ENCODE peak calls at places on chromosomes 16 and 17, in five cellular contexts. C is GM23248, B is SK-N-SH, X is A549, G is astrocyte of the spinal cord. P is an unnamed sample.

GRCh38 chr16:86484240-86484639 is 26.1 kb upstream of the FOXF1 start:
- DNase-seq in C (no peak), B (no peak), X (no peak), G (no peak), P (no peak)

GRCh38 chr17:61259360-61259759 is 140.3 kb upstream of the TBX2 start:
- DNase-seq in C (no peak), B (no peak), X (no peak), G (no peak), P (no peak)

GRCh38 chr16:51180719-51181494 is 29.8 kb upstream of the SALL1 start:
- DNase-seq in C (no peak), B (no peak), X (no peak), G (no peak), P (no peak)

GRCh38 chr17:29572691-29573557 is 4.4 kb downstream of the TP53I13 start:
- DNase-seq in C (peak), B (peak), X (no peak), G (peak), P (peak)

GRCh38 chr16:14576532-14576931 is 53.5 kb downstream of the PARN start:
- DNase-seq in C (no peak), B (no peak), X (no peak), G (no peak), P (no peak)

GRCh38 chr16:87874639-87875472 is 5.5 kb upstream of the SLC7A5 start:
- DNase-seq in C (no peak), B (no peak), X (no peak), G (no peak), P (peak)

GRCh38 chr17:4642286-4642685 is 808 bp upstream of the ALOX15 start:
- DNase-seq in C (no peak), B (no peak), X (peak), G (no peak), P (no peak)

GRCh38 chr17:7894866-7895265 is 6.3 kb downstream of the CHD3 start:
- DNase-seq in C (no peak), B (no peak), X (no peak), G (no peak), P (no peak)

GRCh38 chr17:15255713-15256454 is 9.2 kb downstream of the PMP22 start:
- DNase-seq in C (peak), B (no peak), X (no peak), G (no peak), P (no peak)

GRCh38 chr16:12208341-12209035 is 232.0 kb downstream of the SNX29 start:
- DNase-seq in C (peak), B (no peak), X (no peak), G (no peak), P (no peak)

GRCh38 chr16:28596115-28596630 is 677 bp downstream of the SULT1A2 start:
- DNase-seq in C (peak), B (no peak), X (no peak), G (no peak), P (no peak)

GRCh38 chr17:19657182-19657581 is 8.6 kb downstream of the ALDH3A2 start:
- DNase-seq in C (no peak), B (no peak), X (no peak), G (no peak), P (no peak)

GRCh38 chr17:6507535-6507934 is 48.8 kb downstream of the PITPNM3 start:
- DNase-seq in C (peak), B (no peak), X (peak), G (peak), P (no peak)

GRCh38 chr17:50661795-50662391 is 27.2 kb downstream of the ABCC3 start:
- DNase-seq in C (peak), B (peak), X (peak), G (peak), P (peak)

GRCh38 chr17:73757324-73757942 is 113.2 kb upstream of the SDK2 start:
- DNase-seq in C (no peak), B (no peak), X (no peak), G (no peak), P (no peak)

GRCh38 chr17:81513669-81514484 is 1.3 kb upstream of the ACTG1 start:
- DNase-seq in C (peak), B (no peak), X (peak), G (peak), P (peak)

GRCh38 chr17:43713494-43714162 is 45.0 kb downstream of the SOST start:
- DNase-seq in C (peak), B (peak), X (peak), G (no peak), P (peak)

GRCh38 chr17:17732444-17732843 is 51.2 kb downstream of the RAI1 start:
- DNase-seq in C (no peak), B (no peak), X (no peak), G (no peak), P (no peak)

GRCh38 chr17:8337802-8338744 is 1.6 kb upstream of the ODF4 start:
- DNase-seq in C (peak), B (no peak), X (no peak), G (no peak), P (peak)

DNA sequence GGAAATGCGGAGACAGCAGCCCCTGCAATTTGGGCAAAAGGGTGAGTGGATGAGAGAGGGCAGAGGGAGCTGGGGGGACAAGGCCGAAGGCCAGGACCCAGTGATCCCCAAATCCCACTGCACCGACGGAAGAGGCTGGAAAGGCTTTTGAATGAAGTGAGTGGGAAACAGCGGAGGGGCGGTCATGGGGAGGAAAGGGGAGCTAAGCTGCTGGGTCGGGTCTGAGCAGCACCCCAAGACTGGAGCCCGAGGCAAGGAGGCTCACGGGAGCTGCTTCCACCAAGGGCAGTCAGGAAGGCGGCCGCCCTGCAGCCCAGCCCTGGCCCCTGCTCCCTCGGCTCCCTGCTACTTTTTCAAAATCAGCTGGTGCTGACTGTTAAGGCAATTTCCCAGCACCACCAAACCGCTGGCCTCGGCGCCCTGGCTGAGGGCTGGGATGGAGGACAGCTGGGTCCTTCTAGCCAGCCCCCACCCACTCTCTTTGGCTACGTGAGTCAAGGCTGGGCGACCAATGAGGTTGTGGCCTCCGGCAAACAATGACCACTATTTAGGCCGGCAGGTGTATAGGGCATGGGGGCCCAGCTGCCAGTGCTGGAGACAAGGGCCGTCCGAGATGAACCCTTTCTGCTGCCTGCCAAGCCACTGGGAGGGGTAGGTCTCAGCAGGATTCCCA is 509 bp downstream of the SERPINF1 start:
- DNase-seq in C (peak), B (peak), X (no peak), G (peak), P (peak)
- H3K4me3 ChIP-seq in C (peak), B (peak), X (no peak), G (peak), P (peak)

DNA sequence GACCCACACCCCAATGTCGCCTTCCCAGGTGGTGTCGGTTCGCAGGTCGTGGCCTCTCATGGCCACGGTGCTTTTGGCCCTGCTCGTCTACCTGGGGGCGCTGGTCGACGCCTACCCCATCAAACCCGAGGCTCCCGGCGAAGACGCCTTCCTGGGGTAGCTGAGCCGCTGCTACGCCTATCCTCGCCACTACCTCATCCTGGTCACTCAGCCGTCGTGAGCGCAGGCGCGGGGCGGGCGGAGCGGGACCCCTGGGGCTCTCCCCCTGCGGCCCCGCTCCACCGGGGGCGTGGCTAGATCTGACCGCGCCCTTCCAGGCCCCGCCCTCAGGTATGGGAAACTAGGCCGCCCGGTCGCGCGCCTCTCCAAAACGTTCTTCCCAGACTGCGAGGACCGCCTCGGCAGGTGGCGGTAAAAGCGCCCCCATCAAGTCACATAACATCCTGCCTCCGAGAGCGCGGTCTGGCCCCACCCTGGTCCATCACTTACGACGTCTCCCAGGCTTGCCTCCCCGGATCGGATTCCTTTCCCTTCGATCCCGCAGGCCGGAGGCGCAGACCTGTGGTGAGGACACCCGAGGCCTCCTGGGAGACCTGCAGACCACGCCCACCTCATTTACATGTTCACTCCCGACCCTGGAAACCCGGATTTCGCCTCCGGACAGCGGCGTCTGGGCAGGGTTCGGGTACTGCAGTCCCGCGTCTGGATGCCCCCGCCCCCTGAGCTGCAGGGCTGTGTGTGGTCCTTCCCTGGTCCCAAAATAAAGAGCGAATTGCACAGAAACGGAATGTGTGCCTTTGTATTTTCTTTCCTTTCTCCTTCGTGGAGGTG is 91.5 kb upstream of the TMEM97 start:
- DNase-seq in C (peak), B (peak), X (peak), G (peak), P (peak)
- H3K4me3 ChIP-seq in C (peak), B (peak), X (peak), G (peak), P (peak)

GRCh38 chr16:85234310-85235235 is 122.3 kb upstream of the CIBAR2 start:
- DNase-seq in C (peak), B (peak), X (peak), G (peak), P (peak)
- H3K4me3 ChIP-seq in C (peak), B (peak), X (peak), G (peak), P (peak)

DNA sequence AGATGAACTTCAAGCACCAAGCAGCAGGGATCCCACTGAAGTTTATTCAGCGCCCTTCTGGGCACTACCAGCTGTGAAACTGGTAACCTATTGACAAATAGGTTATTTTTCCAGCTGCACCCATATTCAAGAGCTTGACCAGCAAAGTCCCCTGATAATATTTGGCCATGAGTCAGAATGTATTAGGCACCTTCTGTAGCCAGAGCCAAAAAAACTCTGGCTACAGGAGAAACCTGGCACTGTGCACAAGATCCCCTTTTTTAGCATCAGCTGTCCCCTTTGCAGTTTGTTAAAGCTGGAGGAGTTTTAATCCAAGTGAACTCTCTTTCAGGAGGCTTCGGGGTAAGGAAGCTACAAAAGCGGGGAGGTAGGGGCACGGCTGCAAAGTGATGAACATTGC is 60.2 kb downstream of the GRIN2A start:
- DNase-seq in C (no peak), B (no peak), X (no peak), G (peak), P (no peak)
- H3K4me3 ChIP-seq in C (no peak), B (no peak), X (no peak), G (no peak), P (no peak)

GRCh38 chr17:49494937-49495841 is at the start of gene NGFR:
- DNase-seq in C (peak), B (peak), X (peak), G (no peak), P (peak)
- H3K4me3 ChIP-seq in C (peak), B (peak), X (peak), G (no peak), P (peak)

DNA sequence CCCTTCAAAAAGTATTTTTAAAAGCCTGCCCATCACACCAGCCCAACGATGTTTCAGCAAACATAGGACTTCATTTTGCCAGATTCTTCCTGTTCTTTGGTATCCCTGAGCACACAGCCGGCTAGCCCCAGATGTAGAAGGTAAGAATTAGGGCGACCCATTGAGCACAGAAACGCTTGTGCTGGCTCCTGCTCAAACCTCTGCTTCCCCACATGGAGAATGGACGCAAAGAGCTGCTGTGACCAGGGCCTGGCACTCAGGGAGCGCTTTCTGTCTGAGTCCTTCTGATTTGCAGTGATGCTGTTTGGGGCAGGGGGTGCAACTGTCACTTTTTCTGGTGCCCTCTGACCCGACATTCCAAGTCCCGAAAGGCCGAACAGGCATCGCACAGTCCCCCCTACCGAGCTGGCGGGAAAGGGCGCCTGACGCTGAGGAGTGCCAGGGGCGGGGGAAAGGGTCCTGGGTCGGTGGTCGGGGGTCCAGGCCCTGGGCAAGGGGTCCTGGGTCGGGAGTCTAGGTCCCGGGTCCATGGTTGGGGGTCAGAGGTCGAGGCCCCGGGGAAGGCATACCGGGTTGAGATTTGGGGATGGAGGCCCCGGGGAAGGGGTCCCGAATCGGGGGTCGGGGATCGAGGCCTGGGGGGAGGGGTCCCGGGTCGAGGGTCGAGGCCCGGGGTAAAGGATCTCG is 930 bp downstream of the CHMP1A start:
- DNase-seq in C (no peak), B (no peak), X (no peak), G (no peak), P (no peak)
- H3K4me3 ChIP-seq in C (peak), B (peak), X (peak), G (peak), P (peak)

GRCh38 chr17:78355701-78356100 is 4.2 kb downstream of the SOCS3 start:
- DNase-seq in C (no peak), B (no peak), X (no peak), G (peak), P (no peak)
- H3K4me3 ChIP-seq in C (no peak), B (no peak), X (no peak), G (no peak), P (peak)